ENCODE peak calls at places on chromosomes 6 and 20, in eight cellular contexts. N is gastrocnemius medialis, J is lower lobe of right lung, M is Karpas-422, C is AG04450, E is ovary, O is aorta, Y is tibial artery. T is an unnamed sample.

GRCh38 chr20:32753731-32754130 is 8.5 kb upstream of the DNMT3B start:
- DNase-seq in N (no peak), J (no peak), M (no peak), C (no peak), E (no peak), O (no peak), Y (no peak), T (no peak)

GRCh38 chr6:67501738-67502137 is 1133.3 kb upstream of the ADGRB3 start:
- DNase-seq in N (no peak), J (no peak), M (no peak), C (no peak), E (no peak), O (no peak), Y (no peak), T (no peak)

GRCh38 chr6:22147469-22147815 is 149.4 kb downstream of the PRL start:
- DNase-seq in N (no peak), J (no peak), M (no peak), C (peak; percentile 92), E (no peak), O (no peak), Y (no peak), T (no peak)

GRCh38 chr20:35146299-35146921 is 726 bp downstream of the EDEM2 start:
- DNase-seq in N (peak; percentile 17), J (peak; percentile 54), M (peak; percentile 56), C (no peak), E (no peak), O (peak; percentile 77), Y (peak; percentile 68), T (no peak)

GRCh38 chr20:9068896-9069663 is at the start of gene PLCB4:
- DNase-seq in N (no peak), J (peak; percentile 56), M (no peak), C (no peak), E (peak; percentile 28), O (peak; percentile 79), Y (peak; percentile 75), T (no peak)

GRCh38 chr20:10023911-10024310 is 10.9 kb upstream of the ANKEF1 start:
- DNase-seq in N (no peak), J (no peak), M (no peak), C (no peak), E (no peak), O (no peak), Y (no peak), T (no peak)

GRCh38 chr20:12327205-12327604 is 409.5 kb downstream of the BTBD3 start:
- DNase-seq in N (no peak), J (no peak), M (no peak), C (no peak), E (no peak), O (no peak), Y (no peak), T (no peak)

GRCh38 chr6:23494367-23494766 is 631.6 kb upstream of the NRSN1 start:
- DNase-seq in N (no peak), J (no peak), M (no peak), C (no peak), E (no peak), O (no peak), Y (no peak), T (no peak)

GRCh38 chr20:35279533-35280174 is 1.7 kb upstream of the MMP24OS start:
- DNase-seq in N (no peak), J (no peak), M (no peak), C (no peak), E (no peak), O (no peak), Y (no peak), T (no peak)

GRCh38 chr6:33018904-33019303 is 9.5 kb upstream of the HLA-DOA start:
- DNase-seq in N (peak; percentile 58), J (peak; percentile 87), M (peak; percentile 95), C (no peak), E (peak; percentile 35), O (no peak), Y (peak; percentile 85), T (no peak)

GRCh38 chr6:160386869-160387518 is 38.8 kb downstream of the SLC22A3 start:
- DNase-seq in N (peak; percentile 92), J (peak; percentile 54), M (no peak), C (no peak), E (peak; percentile 51), O (peak; percentile 81), Y (no peak), T (no peak)

GRCh38 chr20:38155811-38156210 is 9.3 kb downstream of the TGM2 start:
- DNase-seq in N (no peak), J (peak; percentile 31), M (no peak), C (no peak), E (no peak), O (no peak), Y (no peak), T (no peak)

GRCh38 chr6:76682842-76683241 is 610.4 kb upstream of the IMPG1 start:
- DNase-seq in N (no peak), J (no peak), M (peak; percentile 57), C (no peak), E (no peak), O (no peak), Y (no peak), T (no peak)

GRCh38 chr20:54515788-54516324 is 40.5 kb downstream of the DOK5 start:
- DNase-seq in N (no peak), J (no peak), M (no peak), C (no peak), E (no peak), O (no peak), Y (no peak), T (no peak)

GRCh38 chr6:149917679-149918078 is 5.2 kb downstream of the RAET1G start:
- DNase-seq in N (no peak), J (no peak), M (no peak), C (no peak), E (no peak), O (no peak), Y (peak; percentile 40), T (no peak)

GRCh38 chr6:168067081-168067480 is 11.9 kb downstream of the FRMD1 start:
- DNase-seq in N (no peak), J (no peak), M (no peak), C (no peak), E (no peak), O (no peak), Y (no peak), T (no peak)

GRCh38 chr6:131400782-131401496 is 172.1 kb upstream of the ARG1 start:
- DNase-seq in N (no peak), J (no peak), M (no peak), C (no peak), E (no peak), O (no peak), Y (no peak), T (no peak)

GRCh38 chr6:2958331-2958711 is 13.0 kb downstream of the SERPINB6 start:
- DNase-seq in N (peak; percentile 55), J (peak; percentile 86), M (no peak), C (no peak), E (no peak), O (no peak), Y (no peak), T (no peak)

GRCh38 chr6:159819932-159820640 is 20.0 kb downstream of the PNLDC1 start:
- DNase-seq in N (no peak), J (peak; percentile 45), M (no peak), C (no peak), E (no peak), O (no peak), Y (peak; percentile 48), T (no peak)

GRCh38 chr6:31738048-31738979 is 1.5 kb upstream of the MSH5 start:
- DNase-seq in N (no peak), J (peak; percentile 75), M (peak; percentile 86), C (peak; percentile 59), E (no peak), O (no peak), Y (no peak), T (peak; percentile 54)

GRCh38 chr6:31736026-31736767 is at the start of gene CLIC1:
- DNase-seq in N (peak; percentile 66), J (peak; percentile 89), M (peak; percentile 95), C (no peak), E (peak; percentile 90), O (peak; percentile 97), Y (peak; percentile 95), T (peak; percentile 65)

GRCh38 chr6:31734703-31735500 is 1.4 kb downstream of the CLIC1 start:
- DNase-seq in N (peak; percentile 22), J (peak; percentile 60), M (peak; percentile 73), C (no peak), E (peak; percentile 56), O (peak; percentile 81), Y (peak; percentile 78), T (no peak)

GRCh38 chr6:31737315-31738047 is 1.2 kb upstream of the CLIC1 start:
- DNase-seq in N (no peak), J (no peak), M (no peak), C (no peak), E (no peak), O (no peak), Y (no peak), T (no peak)

GRCh38 chr6:31736768-31737314 is 511 bp upstream of the CLIC1 start:
- DNase-seq in N (no peak), J (no peak), M (peak; percentile 50), C (no peak), E (no peak), O (no peak), Y (no peak), T (no peak)
- H3K9me3 ChIP-seq in N (no peaks in the 10 kb centered on the region), J (no peaks in the 10 kb centered on the region), M (no peaks in the 10 kb centered on the region), C (no peaks in the 10 kb centered on the region), E (no peaks in the 10 kb centered on the region), O (no peaks in the 10 kb centered on the region), Y (no peaks in the 10 kb centered on the region), T (no peaks in the 10 kb centered on the region)

GRCh38 chr20:15603978-15604377 is 969.3 kb downstream of the KIF16B start:
- DNase-seq in N (no peak), J (no peak), M (no peak), C (no peak), E (no peak), O (no peak), Y (no peak), T (no peak)
- H3K9me3 ChIP-seq in N (no peaks in the 10 kb centered on the region), J (no peaks in the 10 kb centered on the region), M (no peaks in the 10 kb centered on the region), C (no peaks in the 10 kb centered on the region), E (no peaks in the 10 kb centered on the region), O (no peaks in the 10 kb centered on the region), Y (no peaks in the 10 kb centered on the region), T (no peaks in the 10 kb centered on the region)

GRCh38 chr6:282867-283416 is 9.3 kb upstream of the DUSP22 start:
- DNase-seq in N (no peak), J (no peak), M (no peak), C (no peak), E (no peak), O (peak; percentile 59), Y (no peak), T (no peak)
- H3K9me3 ChIP-seq in N (no peaks in the 10 kb centered on the region), J (no peaks in the 10 kb centered on the region), M (no peaks in the 10 kb centered on the region), C (peaks cover 39% of the 10 kb centered on the region), E (no peaks in the 10 kb centered on the region), O (no peaks in the 10 kb centered on the region), Y (no peaks in the 10 kb centered on the region), T (no peaks in the 10 kb centered on the region)

DNA sequence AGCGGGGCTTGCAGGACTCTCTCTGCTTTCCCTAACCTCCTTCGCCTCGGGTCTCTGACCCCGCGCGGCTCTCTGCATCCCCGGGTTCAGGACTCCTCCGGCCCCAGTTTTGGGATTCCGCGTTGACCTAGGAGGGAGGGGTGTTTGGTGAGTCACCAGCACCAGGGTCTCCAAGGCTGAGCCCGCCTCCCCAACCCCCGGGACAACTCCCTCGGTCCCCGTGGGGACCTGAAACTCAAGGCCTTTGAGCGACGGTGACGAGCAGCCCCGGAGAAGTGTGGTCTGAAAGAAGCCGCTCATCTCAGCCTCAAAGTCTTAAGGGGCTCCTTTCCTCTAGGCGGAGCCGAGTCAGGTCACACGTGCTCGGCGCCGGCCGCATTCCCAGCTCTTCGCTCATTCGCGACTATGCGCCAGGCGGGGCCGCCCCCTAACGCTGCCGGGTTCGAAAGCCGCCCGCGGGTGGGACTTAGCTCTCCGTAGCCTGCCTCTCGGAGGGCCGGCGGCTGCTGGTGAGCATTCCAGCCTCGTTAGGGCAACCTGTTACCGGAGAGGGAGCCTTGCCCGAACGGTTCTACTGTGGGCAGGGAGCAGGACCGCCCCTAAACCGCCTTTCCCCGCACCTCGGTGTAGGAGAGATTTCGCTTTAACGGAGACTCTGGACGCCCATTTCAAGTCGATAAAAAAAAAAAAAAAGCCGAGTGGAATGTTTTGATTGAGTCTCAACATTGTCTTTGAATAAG is 3.0 kb upstream of the PRDM13 start:
- DNase-seq in N (no peak), J (peak; percentile 48), M (no peak), C (no peak), E (no peak), O (peak; percentile 80), Y (no peak), T (no peak)
- H3K9me3 ChIP-seq in N (no peaks in the 10 kb centered on the region), J (no peaks in the 10 kb centered on the region), M (no peaks in the 10 kb centered on the region), C (peaks cover 7% of the 10 kb centered on the region), E (no peaks in the 10 kb centered on the region), O (peaks cover 2% of the 10 kb centered on the region), Y (no peaks in the 10 kb centered on the region), T (peaks cover 16% of the 10 kb centered on the region)